ENCODE peak calls at places on chromosomes 13 and 19, in eight cellular contexts. E is neuronal stem cell; T is left ventricle myocardium inferior; C is sigmoid colon; F is neural progenitor cell; O is MV-4-11; V is HEK293T; D is stimulated activated CD4-positive, alpha-beta T cell treated with anti-CD3 and anti-CD28 coated beads, Interleukin-12 subunit alpha, Interleukin-12 subunit beta, amount 100 ng/mL, for 48 hours. G is an unnamed sample.

GRCh38 chr13:31898383-31899071 is 133.0 kb upstream of the FRY start:
- DNase-seq in E (no peak), T (no peak), C (no peak), F (peak; percentile 27), O (peak; percentile 72), V (no peak), D (no peak), G (no peak)

GRCh38 chr13:77168232-77168631 is 141.3 kb upstream of the FBXL3 start:
- DNase-seq in E (no peak), T (no peak), C (no peak), F (no peak), O (no peak), V (no peak), D (no peak), G (no peak)

GRCh38 chr13:40190656-40191100 is 475.8 kb downstream of the FOXO1 start:
- DNase-seq in E (peak; percentile 57), T (no peak), C (peak; percentile 74), F (peak; percentile 75), O (peak; percentile 10), V (no peak), D (peak; percentile 40), G (no peak)

GRCh38 chr13:51861728-51862300 is at the start of gene CCDC70:
- DNase-seq in E (no peak), T (no peak), C (no peak), F (no peak), O (no peak), V (no peak), D (no peak), G (no peak)

GRCh38 chr13:72648513-72649065 is 78.8 kb downstream of the MZT1 start:
- DNase-seq in E (no peak), T (no peak), C (no peak), F (peak; percentile 46), O (no peak), V (peak; percentile 63), D (no peak), G (no peak)

GRCh38 chr19:12720851-12721655 is 2.7 kb downstream of the TNPO2 start:
- DNase-seq in E (no peak), T (no peak), C (no peak), F (peak; percentile 47), O (no peak), V (no peak), D (no peak), G (no peak)

GRCh38 chr13:83325454-83325853 is 556.8 kb downstream of the SLITRK1 start:
- DNase-seq in E (no peak), T (no peak), C (no peak), F (no peak), O (no peak), V (no peak), D (no peak), G (no peak)

GRCh38 chr19:40453151-40453735 is 9.1 kb upstream of the SERTAD3 start:
- DNase-seq in E (no peak), T (no peak), C (no peak), F (no peak), O (no peak), V (no peak), D (no peak), G (no peak)

GRCh38 chr13:50574731-50575130 is 268.8 kb downstream of the DLEU7 start:
- DNase-seq in E (no peak), T (no peak), C (no peak), F (no peak), O (no peak), V (no peak), D (no peak), G (no peak)

GRCh38 chr13:39016789-39017188 is 21.1 kb downstream of the PROSER1 start:
- DNase-seq in E (peak; percentile 42), T (no peak), C (no peak), F (peak; percentile 68), O (peak; percentile 9), V (peak; percentile 43), D (no peak), G (no peak)

GRCh38 chr13:29369060-29369743 is 226.3 kb downstream of the SLC7A1 start:
- DNase-seq in E (peak; percentile 50), T (no peak), C (no peak), F (peak; percentile 76), O (peak; percentile 95), V (peak; percentile 32), D (no peak), G (peak; percentile 40)

GRCh38 chr13:36910545-36910944 is 9.5 kb downstream of the SMAD9 start:
- DNase-seq in E (no peak), T (no peak), C (no peak), F (no peak), O (no peak), V (no peak), D (no peak), G (no peak)

GRCh38 chr13:97753942-97754670 is 199.4 kb upstream of the IPO5 start:
- DNase-seq in E (no peak), T (no peak), C (no peak), F (peak; percentile 31), O (no peak), V (peak; percentile 12), D (no peak), G (no peak)

GRCh38 chr19:51143486-51143885 is 1.4 kb downstream of the SIGLEC7 start:
- DNase-seq in E (no peak), T (no peak), C (no peak), F (no peak), O (no peak), V (no peak), D (no peak), G (no peak)

GRCh38 chr19:16041571-16042386 is 34.5 kb upstream of the TPM4 start:
- DNase-seq in E (peak; percentile 63), T (peak; percentile 81), C (peak; percentile 93), F (peak; percentile 86), O (peak; percentile 60), V (peak; percentile 89), D (peak; percentile 69), G (peak; percentile 45)

GRCh38 chr19:5403968-5404640 is 51.1 kb upstream of the ZNRF4 start:
- DNase-seq in E (peak; percentile 95), T (peak; percentile 74), C (no peak), F (peak; percentile 98), O (peak; percentile 83), V (peak; percentile 85), D (peak; percentile 50), G (peak; percentile 79)

GRCh38 chr13:59982631-59983382 is 180.9 kb downstream of the DIAPH3 start:
- DNase-seq in E (no peak), T (no peak), C (no peak), F (no peak), O (no peak), V (no peak), D (no peak), G (no peak)

GRCh38 chr19:46907880-46908279 is 47.1 kb downstream of the ARHGAP35 start:
- DNase-seq in E (no peak), T (no peak), C (peak; percentile 80), F (no peak), O (no peak), V (no peak), D (no peak), G (no peak)

G was measured in NCI-H460.